ENCODE peak calls at places on chromosomes 16 and 17, in seven cellular contexts. One of them, this sample, is unnamed.

GRCh38 chr17:28712037-28712704 is 483 bp upstream of the PROCA1 start:
- DNase-seq in K562: peak
- DNase-seq in SK-N-SH: no peak
- DNase-seq in A549: no peak
- DNase-seq in HepG2: no peak
- DNase-seq in GM12878: no peak
- DNase-seq in IMR-90: no peak
- DNase-seq in this sample: no peak

GRCh38 chr16:13036600-13036999 is 135.2 kb downstream of the SHISA9 start:
- DNase-seq in HepG2: peak
- DNase-seq in A549: peak
- DNase-seq in K562: peak
- DNase-seq in GM12878: no peak
- DNase-seq in SK-N-SH: no peak
- DNase-seq in IMR-90: peak
- DNase-seq in this sample: no peak

GRCh38 chr16:27892879-27893278 is 170.6 kb downstream of the GSG1L start:
- DNase-seq in A549: peak
- DNase-seq in SK-N-SH: no peak
- DNase-seq in IMR-90: no peak
- DNase-seq in GM12878: no peak
- DNase-seq in HepG2: no peak
- DNase-seq in K562: no peak
- DNase-seq in this sample: peak

GRCh38 chr17:263271-263670 is 81.8 kb upstream of the DOC2B start:
- DNase-seq in HepG2: no peak
- DNase-seq in SK-N-SH: no peak
- DNase-seq in GM12878: no peak
- DNase-seq in K562: no peak
- DNase-seq in A549: no peak
- DNase-seq in IMR-90: no peak
- DNase-seq in this sample: no peak

GRCh38 chr17:2435181-2435741 is 34.4 kb upstream of the MNT start:
- DNase-seq in A549: no peak
- DNase-seq in K562: no peak
- DNase-seq in HepG2: no peak
- DNase-seq in GM12878: no peak
- DNase-seq in SK-N-SH: peak
- DNase-seq in IMR-90: peak
- DNase-seq in this sample: no peak

GRCh38 chr16:5025171-5025632 is 8.5 kb downstream of the NAGPA start:
- DNase-seq in HepG2: no peak
- DNase-seq in SK-N-SH: no peak
- DNase-seq in GM12878: no peak
- DNase-seq in IMR-90: no peak
- DNase-seq in A549: peak
- DNase-seq in K562: no peak
- DNase-seq in this sample: no peak

GRCh38 chr16:23504076-23504452 is 6.2 kb downstream of the GGA2 start:
- DNase-seq in K562: no peak
- DNase-seq in SK-N-SH: no peak
- DNase-seq in A549: no peak
- DNase-seq in IMR-90: peak
- DNase-seq in GM12878: no peak
- DNase-seq in HepG2: no peak
- DNase-seq in this sample: no peak

GRCh38 chr16:81446318-81447275 is 2.0 kb downstream of the CMIP start:
- DNase-seq in SK-N-SH: peak
- DNase-seq in IMR-90: peak
- DNase-seq in K562: no peak
- DNase-seq in HepG2: no peak
- DNase-seq in GM12878: no peak
- DNase-seq in A549: peak
- DNase-seq in this sample: no peak

GRCh38 chr16:8380311-8380710 is 210.0 kb downstream of the TMEM114 start:
- DNase-seq in HepG2: no peak
- DNase-seq in SK-N-SH: no peak
- DNase-seq in A549: no peak
- DNase-seq in K562: no peak
- DNase-seq in IMR-90: no peak
- DNase-seq in GM12878: no peak
- DNase-seq in this sample: no peak

GRCh38 chr17:21376835-21377690 is 906 bp downstream of the KCNJ12 start:
- DNase-seq in GM12878: no peak
- DNase-seq in SK-N-SH: peak
- DNase-seq in HepG2: no peak
- DNase-seq in K562: peak
- DNase-seq in A549: peak
- DNase-seq in IMR-90: peak
- DNase-seq in this sample: no peak

GRCh38 chr17:73770849-73771229 is 126.6 kb upstream of the SDK2 start:
- DNase-seq in IMR-90: no peak
- DNase-seq in K562: no peak
- DNase-seq in A549: no peak
- DNase-seq in HepG2: no peak
- DNase-seq in SK-N-SH: peak
- DNase-seq in GM12878: no peak
- DNase-seq in this sample: no peak

GRCh38 chr17:5099271-5099670 is 12.4 kb downstream of the ZNF232 start:
- DNase-seq in K562: no peak
- DNase-seq in GM12878: no peak
- DNase-seq in SK-N-SH: no peak
- DNase-seq in IMR-90: no peak
- DNase-seq in HepG2: no peak
- DNase-seq in A549: no peak
- DNase-seq in this sample: no peak

GRCh38 chr17:78180508-78180907 is 6.3 kb downstream of the TK1 start:
- DNase-seq in IMR-90: no peak
- DNase-seq in GM12878: no peak
- DNase-seq in SK-N-SH: no peak
- DNase-seq in K562: no peak
- DNase-seq in A549: no peak
- DNase-seq in HepG2: no peak
- DNase-seq in this sample: no peak

GRCh38 chr16:87705780-87706277 is 60.0 kb downstream of the KLHDC4 start:
- DNase-seq in SK-N-SH: no peak
- DNase-seq in K562: no peak
- DNase-seq in GM12878: no peak
- DNase-seq in HepG2: peak
- DNase-seq in IMR-90: no peak
- DNase-seq in A549: no peak
- DNase-seq in this sample: no peak

GRCh38 chr16:11356573-11357331 is 11.5 kb downstream of the RMI2 start:
- DNase-seq in HepG2: peak
- DNase-seq in A549: peak
- DNase-seq in IMR-90: peak
- DNase-seq in SK-N-SH: peak
- DNase-seq in K562: peak
- DNase-seq in GM12878: no peak
- DNase-seq in this sample: no peak

GRCh38 chr16:79497951-79498350 is 102.6 kb downstream of the MAF start:
- DNase-seq in SK-N-SH: no peak
- DNase-seq in A549: no peak
- DNase-seq in HepG2: no peak
- DNase-seq in K562: no peak
- DNase-seq in IMR-90: no peak
- DNase-seq in GM12878: no peak
- DNase-seq in this sample: no peak

GRCh38 chr17:68593331-68593710 is 7.8 kb downstream of the FAM20A start:
- DNase-seq in A549: no peak
- DNase-seq in SK-N-SH: peak
- DNase-seq in K562: no peak
- DNase-seq in IMR-90: no peak
- DNase-seq in HepG2: no peak
- DNase-seq in GM12878: no peak
- DNase-seq in this sample: no peak

GRCh38 chr16:71754652-71755051 is 30.2 kb upstream of the PHLPP2 start:
- DNase-seq in K562: no peak
- DNase-seq in SK-N-SH: no peak
- DNase-seq in GM12878: no peak
- DNase-seq in IMR-90: no peak
- DNase-seq in A549: no peak
- DNase-seq in HepG2: no peak
- DNase-seq in this sample: no peak

GRCh38 chr17:15233022-15233805 is 31.9 kb downstream of the PMP22 start:
- DNase-seq in GM12878: no peak
- DNase-seq in A549: peak
- DNase-seq in IMR-90: peak
- DNase-seq in SK-N-SH: peak
- DNase-seq in K562: peak
- DNase-seq in HepG2: peak
- DNase-seq in this sample: no peak

GRCh38 chr17:44575408-44575807 is 18.1 kb downstream of the FZD2 start:
- DNase-seq in K562: no peak
- DNase-seq in GM12878: no peak
- DNase-seq in HepG2: no peak
- DNase-seq in IMR-90: no peak
- DNase-seq in A549: no peak
- DNase-seq in SK-N-SH: no peak
- DNase-seq in this sample: no peak

GRCh38 chr17:42311240-42312034 is 23.1 kb downstream of the STAT5A start:
- DNase-seq in IMR-90: peak
- DNase-seq in SK-N-SH: peak
- DNase-seq in GM12878: no peak
- DNase-seq in A549: no peak
- DNase-seq in K562: peak
- DNase-seq in HepG2: peak
- DNase-seq in this sample: no peak

GRCh38 chr17:42312035-42312284 is 23.7 kb downstream of the STAT5A start:
- DNase-seq in HepG2: no peak
- DNase-seq in GM12878: no peak
- DNase-seq in SK-N-SH: no peak
- DNase-seq in IMR-90: no peak
- DNase-seq in K562: no peak
- DNase-seq in A549: no peak
- DNase-seq in this sample: no peak

GRCh38 chr17:42309142-42309541 is 20.8 kb downstream of the STAT5A start:
- DNase-seq in A549: no peak
- DNase-seq in K562: no peak
- DNase-seq in SK-N-SH: no peak
- DNase-seq in HepG2: no peak
- DNase-seq in IMR-90: no peak
- DNase-seq in GM12878: no peak
- DNase-seq in this sample: no peak

GRCh38 chr17:42312285-42313130 is 24.2 kb downstream of the STAT5A start:
- DNase-seq in GM12878: no peak
- DNase-seq in SK-N-SH: peak
- DNase-seq in K562: peak
- DNase-seq in IMR-90: peak
- DNase-seq in A549: peak
- DNase-seq in HepG2: peak
- DNase-seq in this sample: no peak

DNA sequence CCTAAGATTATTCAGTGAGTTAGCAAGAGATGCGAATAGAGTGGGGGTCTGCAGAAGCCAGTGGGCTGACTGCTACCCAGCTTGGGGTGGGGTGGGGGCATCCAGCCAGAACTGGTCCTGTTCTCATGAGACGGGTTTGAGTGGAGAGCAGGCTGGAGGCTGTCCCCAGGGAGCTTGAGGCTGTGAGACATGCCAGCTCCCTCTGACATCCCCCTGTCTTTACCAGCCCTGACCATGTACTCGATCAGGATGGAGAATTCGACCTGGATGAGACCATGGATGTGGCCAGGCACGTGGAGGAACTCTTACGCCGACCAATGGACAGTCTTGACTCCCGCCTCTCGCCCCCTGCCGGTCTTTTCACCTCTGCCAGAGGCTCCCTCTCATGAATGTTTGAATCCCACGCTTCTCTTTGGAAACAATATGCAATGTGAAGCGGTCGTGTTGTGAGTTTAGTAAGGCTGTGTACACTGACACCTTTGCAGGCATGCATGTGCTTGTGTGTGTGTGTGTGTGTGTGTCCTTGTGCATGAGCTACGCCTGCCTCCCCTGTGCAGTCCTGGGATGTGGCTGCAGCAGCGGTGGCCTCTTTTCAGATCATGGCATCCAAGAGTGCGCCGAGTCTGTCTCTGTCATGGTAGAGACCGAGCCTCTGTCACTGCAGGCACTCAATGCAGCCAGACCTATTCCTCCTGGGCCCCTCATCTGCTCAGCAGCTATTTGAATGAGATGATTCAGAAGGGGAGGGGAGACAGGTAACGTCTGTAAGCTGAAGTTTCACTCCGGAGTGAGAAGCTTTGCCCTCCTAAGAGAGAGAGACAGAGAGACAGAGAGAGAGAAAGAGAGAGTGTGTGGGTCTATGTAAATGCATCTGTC is 22.2 kb downstream of the STAT5A start:
- DNase-seq in HepG2: no peak
- DNase-seq in A549: no peak
- DNase-seq in GM12878: no peak
- DNase-seq in IMR-90: no peak
- DNase-seq in K562: peak
- DNase-seq in SK-N-SH: no peak
- DNase-seq in this sample: no peak
- H3K4me2 ChIP-seq in HepG2: peak
- H3K4me2 ChIP-seq in A549: no peak
- H3K4me2 ChIP-seq in GM12878: no peak
- H3K4me2 ChIP-seq in IMR-90: no peak
- H3K4me2 ChIP-seq in K562: peak
- H3K4me2 ChIP-seq in SK-N-SH: no peak
- H3K4me2 ChIP-seq in this sample: no peak

GRCh38 chr17:29778936-29779811 is 150.9 kb downstream of the SSH2 start:
- DNase-seq in A549: peak
- DNase-seq in HepG2: peak
- DNase-seq in IMR-90: peak
- DNase-seq in K562: peak
- DNase-seq in SK-N-SH: peak
- DNase-seq in GM12878: no peak
- DNase-seq in this sample: peak
- TF ChIP-seq RAD21 in A549: peak
- TF ChIP-seq RAD21 in HepG2: peak
- TF ChIP-seq RAD21 in IMR-90: peak
- TF ChIP-seq RAD21 in K562: peak
- TF ChIP-seq RAD21 in SK-N-SH: peak
- TF ChIP-seq RAD21 in GM12878: peak
- TF ChIP-seq RAD21 in this sample: peak

GRCh38 chr17:82205720-82206508 is 6.7 kb downstream of the CCDC57 start:
- DNase-seq in SK-N-SH: peak
- DNase-seq in IMR-90: peak
- DNase-seq in A549: peak
- DNase-seq in K562: peak
- DNase-seq in GM12878: no peak
- DNase-seq in HepG2: peak
- DNase-seq in this sample: peak
- H3K4me2 ChIP-seq in SK-N-SH: peak
- H3K4me2 ChIP-seq in IMR-90: peak
- H3K4me2 ChIP-seq in A549: peak
- H3K4me2 ChIP-seq in K562: peak
- H3K4me2 ChIP-seq in GM12878: peak
- H3K4me2 ChIP-seq in HepG2: peak
- H3K4me2 ChIP-seq in this sample: peak

DNA sequence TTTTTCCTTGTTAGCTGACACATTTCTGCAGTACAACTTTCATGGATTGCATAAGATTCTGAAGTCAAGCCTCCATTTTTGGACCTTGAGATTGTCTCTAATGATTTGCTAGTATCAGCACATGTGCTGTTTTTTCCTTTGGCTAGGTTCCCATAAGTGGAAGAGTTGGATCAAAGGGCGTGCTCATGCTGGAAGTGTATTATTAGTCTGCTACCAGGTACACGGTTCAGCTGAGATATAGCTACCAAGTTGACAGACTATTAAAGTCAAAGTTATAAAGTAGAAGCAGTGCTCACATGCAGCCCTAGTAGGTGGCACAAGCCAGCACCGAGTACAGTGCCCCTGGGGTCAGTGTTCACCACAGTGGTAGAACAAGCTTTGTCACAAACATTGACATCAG is 3.2 kb downstream of the FAHD1 start:
- DNase-seq in GM12878: no peak
- DNase-seq in K562: no peak
- DNase-seq in HepG2: peak
- DNase-seq in A549: no peak
- DNase-seq in IMR-90: no peak
- DNase-seq in SK-N-SH: no peak
- DNase-seq in this sample: no peak
- TF ChIP-seq RAD21 in GM12878: no peak
- TF ChIP-seq RAD21 in K562: no peak
- TF ChIP-seq RAD21 in HepG2: no peak
- TF ChIP-seq RAD21 in A549: no peak
- TF ChIP-seq RAD21 in IMR-90: no peak
- TF ChIP-seq RAD21 in SK-N-SH: no peak
- TF ChIP-seq RAD21 in this sample: no peak

This sample was measured in HCT116.